ENCODE peak calls at places on chromosomes 5 and 9, in five cellular contexts. One of them, this sample, is unnamed.

GRCh38 chr9:85715587-85715986 is 26.2 kb downstream of the AGTPBP1 start:
- DNase-seq in aorta: no peak
- DNase-seq in H1: no peak
- DNase-seq in ascending aorta: no peak
- DNase-seq in fibroblast of pulmonary artery: no peak
- DNase-seq in this sample: no peak

GRCh38 chr9:74498616-74499095 is 1.5 kb downstream of the RORB start:
- DNase-seq in fibroblast of pulmonary artery: no peak
- DNase-seq in aorta: no peak
- DNase-seq in ascending aorta: no peak
- DNase-seq in H1: no peak
- DNase-seq in this sample: no peak

GRCh38 chr9:98806394-98807069 is 938 bp upstream of the GALNT12 start:
- DNase-seq in aorta: peak; percentile 56
- DNase-seq in H1: no peak
- DNase-seq in fibroblast of pulmonary artery: no peak
- DNase-seq in ascending aorta: no peak
- DNase-seq in this sample: no peak

GRCh38 chr5:31736127-31736526 is 97.2 kb downstream of the PDZD2 start:
- DNase-seq in fibroblast of pulmonary artery: no peak
- DNase-seq in ascending aorta: no peak
- DNase-seq in H1: no peak
- DNase-seq in aorta: no peak
- DNase-seq in this sample: no peak

GRCh38 chr5:89187883-89188465 is 305.0 kb upstream of the MEF2C start:
- DNase-seq in aorta: no peak
- DNase-seq in fibroblast of pulmonary artery: no peak
- DNase-seq in H1: no peak
- DNase-seq in ascending aorta: no peak
- DNase-seq in this sample: no peak

GRCh38 chr5:149240354-149240998 is 31.2 kb upstream of the AFAP1L1 start:
- DNase-seq in ascending aorta: no peak
- DNase-seq in fibroblast of pulmonary artery: no peak
- DNase-seq in aorta: peak; percentile 77
- DNase-seq in H1: no peak
- DNase-seq in this sample: no peak

GRCh38 chr9:93436655-93437407 is 14.7 kb upstream of the FAM120A start:
- DNase-seq in H1: no peak
- DNase-seq in ascending aorta: no peak
- DNase-seq in fibroblast of pulmonary artery: no peak
- DNase-seq in aorta: no peak
- DNase-seq in this sample: no peak

GRCh38 chr5:88743231-88743879 is 139.6 kb downstream of the MEF2C start:
- DNase-seq in ascending aorta: no peak
- DNase-seq in fibroblast of pulmonary artery: peak; percentile 30
- DNase-seq in H1: no peak
- DNase-seq in aorta: no peak
- DNase-seq in this sample: no peak

GRCh38 chr5:159951387-159951786 is 35.1 kb downstream of the ADRA1B start:
- DNase-seq in aorta: no peak
- DNase-seq in ascending aorta: no peak
- DNase-seq in fibroblast of pulmonary artery: no peak
- DNase-seq in H1: no peak
- DNase-seq in this sample: no peak

DNA sequence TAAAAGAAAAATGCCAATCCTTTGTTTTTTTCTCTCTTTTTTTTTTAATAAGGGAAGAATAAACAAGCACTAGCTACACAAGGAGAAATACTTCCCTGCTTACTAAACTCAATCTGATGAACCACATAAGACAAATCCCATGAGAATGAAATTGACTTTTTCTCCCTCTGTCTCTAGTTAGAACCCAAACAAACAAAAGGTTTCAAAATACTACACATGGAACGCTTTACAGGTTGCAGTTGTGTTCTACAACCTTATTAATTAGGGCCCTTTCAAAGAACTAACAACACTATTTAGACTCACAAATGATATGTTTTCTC is 124.5 kb downstream of the PDE4D start:
- DNase-seq in aorta: no peak
- DNase-seq in fibroblast of pulmonary artery: peak; percentile 42
- DNase-seq in ascending aorta: no peak
- DNase-seq in H1: no peak
- DNase-seq in this sample: no peak
- H3K4me3 ChIP-seq in aorta: peak overlapping the region; percentile 34
- H3K4me3 ChIP-seq in fibroblast of pulmonary artery: peak overlapping the region; percentile 76
- H3K4me3 ChIP-seq in ascending aorta: peak overlapping the region; percentile 62
- H3K4me3 ChIP-seq in H1: peak overlapping the region; percentile 62
- H3K4me3 ChIP-seq in this sample: peak overlapping the region; percentile 37

GRCh38 chr5:111681791-111682190 is 75.2 kb downstream of the NREP start:
- DNase-seq in ascending aorta: no peak
- DNase-seq in fibroblast of pulmonary artery: peak; percentile 45
- DNase-seq in aorta: no peak
- DNase-seq in H1: no peak
- DNase-seq in this sample: no peak
- H3K4me3 ChIP-seq in ascending aorta: peak overlapping the region; percentile 48
- H3K4me3 ChIP-seq in fibroblast of pulmonary artery: no peak overlapping the region
- H3K4me3 ChIP-seq in aorta: no peak overlapping the region
- H3K4me3 ChIP-seq in H1: no peak overlapping the region
- H3K4me3 ChIP-seq in this sample: no peak overlapping the region

DNA sequence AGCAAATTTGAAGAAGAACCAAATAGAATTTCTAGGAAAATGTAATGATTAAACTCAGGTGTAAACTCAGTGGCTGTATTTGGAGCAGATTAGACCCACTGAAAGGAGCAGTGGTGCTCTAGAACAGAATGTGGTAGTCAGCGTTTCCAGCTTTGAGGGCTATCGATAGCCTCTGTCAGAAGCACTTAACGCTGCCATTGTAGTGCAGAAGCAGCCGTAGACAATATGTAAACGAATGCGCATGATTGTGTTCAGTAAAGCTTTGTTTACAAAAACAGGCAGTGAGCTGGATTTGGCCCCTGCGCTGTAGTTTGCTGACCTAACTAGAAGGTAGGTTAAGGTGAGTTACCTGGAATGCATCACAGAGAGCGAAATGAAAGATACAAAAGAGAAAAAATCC is 72.0 kb downstream of the FAM78A start:
- DNase-seq in H1: no peak
- DNase-seq in ascending aorta: no peak
- DNase-seq in aorta: no peak
- DNase-seq in fibroblast of pulmonary artery: no peak
- DNase-seq in this sample: no peak
- H3K4me3 ChIP-seq in H1: peak overlapping the region; percentile 18
- H3K4me3 ChIP-seq in ascending aorta: no peak overlapping the region
- H3K4me3 ChIP-seq in aorta: no peak overlapping the region
- H3K4me3 ChIP-seq in fibroblast of pulmonary artery: no peak overlapping the region
- H3K4me3 ChIP-seq in this sample: no peak overlapping the region

GRCh38 chr9:136189394-136190236 is 15.3 kb downstream of the LHX3 start:
- DNase-seq in H1: no peak
- DNase-seq in ascending aorta: no peak
- DNase-seq in fibroblast of pulmonary artery: no peak
- DNase-seq in aorta: no peak
- DNase-seq in this sample: no peak
- H3K4me3 ChIP-seq in H1: no peak overlapping the region
- H3K4me3 ChIP-seq in ascending aorta: no peak overlapping the region
- H3K4me3 ChIP-seq in fibroblast of pulmonary artery: no peak overlapping the region
- H3K4me3 ChIP-seq in aorta: no peak overlapping the region
- H3K4me3 ChIP-seq in this sample: no peak overlapping the region

GRCh38 chr9:14312721-14313377 is 1.1 kb downstream of the NFIB start:
- DNase-seq in aorta: no peak
- DNase-seq in H1: no peak
- DNase-seq in ascending aorta: no peak
- DNase-seq in fibroblast of pulmonary artery: no peak
- DNase-seq in this sample: no peak

GRCh38 chr9:14314929-14315753 is 1.2 kb upstream of the NFIB start:
- DNase-seq in fibroblast of pulmonary artery: peak; percentile 92
- DNase-seq in ascending aorta: no peak
- DNase-seq in aorta: peak; percentile 95
- DNase-seq in H1: no peak
- DNase-seq in this sample: peak; percentile 87

GRCh38 chr9:14314424-14314928 is 535 bp upstream of the NFIB start:
- DNase-seq in aorta: peak; percentile 83
- DNase-seq in fibroblast of pulmonary artery: peak; percentile 96
- DNase-seq in H1: no peak
- DNase-seq in ascending aorta: no peak
- DNase-seq in this sample: peak; percentile 62

GRCh38 chr9:14313378-14313940 is 482 bp downstream of the NFIB start:
- DNase-seq in H1: no peak
- DNase-seq in aorta: peak; percentile 49
- DNase-seq in ascending aorta: no peak
- DNase-seq in fibroblast of pulmonary artery: no peak
- DNase-seq in this sample: no peak

GRCh38 chr9:14313951-14314423 is at the start of gene NFIB:
- DNase-seq in H1: no peak
- DNase-seq in aorta: peak; percentile 65
- DNase-seq in ascending aorta: no peak
- DNase-seq in fibroblast of pulmonary artery: peak; percentile 71
- DNase-seq in this sample: peak; percentile 15
- H3K4me3 ChIP-seq in H1: peak within 1 kb of the TSS; percentile 85
- H3K4me3 ChIP-seq in aorta: peak within 1 kb of the TSS; percentile 92
- H3K4me3 ChIP-seq in ascending aorta: peak within 1 kb of the TSS; percentile 95
- H3K4me3 ChIP-seq in fibroblast of pulmonary artery: peak within 1 kb of the TSS; percentile 99
- H3K4me3 ChIP-seq in this sample: peak within 1 kb of the TSS; percentile 96

DNA sequence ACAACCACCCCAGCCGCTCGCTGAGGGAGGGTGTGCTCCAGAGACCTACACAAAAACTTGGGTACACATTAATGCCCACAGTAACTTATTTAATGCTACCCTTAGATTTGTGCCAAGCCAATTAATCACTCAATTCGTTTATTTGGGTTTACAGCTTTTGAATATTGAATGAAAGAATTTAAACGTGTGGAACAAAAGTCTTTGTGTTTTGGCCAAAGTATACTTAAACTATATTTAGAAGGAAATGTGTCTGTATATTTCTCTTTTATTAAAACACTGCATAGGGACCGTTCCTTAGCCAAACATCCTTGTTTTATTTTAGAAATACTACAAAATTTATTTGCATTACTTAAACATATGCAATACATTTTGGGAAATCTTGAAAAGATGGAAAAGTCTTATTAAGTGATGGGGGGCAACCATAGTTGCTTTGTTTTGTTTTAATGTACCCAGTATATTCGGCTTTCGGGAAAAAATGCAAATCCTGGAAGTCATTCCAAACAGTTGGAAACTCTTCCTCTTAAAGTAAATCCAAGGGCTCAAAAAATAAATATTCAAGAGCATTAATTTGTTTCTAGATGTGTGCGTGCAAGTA is 11.8 kb downstream of the ZNF608 start:
- DNase-seq in ascending aorta: no peak
- DNase-seq in fibroblast of pulmonary artery: no peak
- DNase-seq in H1: no peak
- DNase-seq in aorta: no peak
- DNase-seq in this sample: no peak
- H3K4me3 ChIP-seq in ascending aorta: peak overlapping the region; percentile 51
- H3K4me3 ChIP-seq in fibroblast of pulmonary artery: peak overlapping the region; percentile 34
- H3K4me3 ChIP-seq in H1: peak overlapping the region; percentile 40
- H3K4me3 ChIP-seq in aorta: peak overlapping the region; percentile 14
- H3K4me3 ChIP-seq in this sample: peak overlapping the region; percentile 52

DNA sequence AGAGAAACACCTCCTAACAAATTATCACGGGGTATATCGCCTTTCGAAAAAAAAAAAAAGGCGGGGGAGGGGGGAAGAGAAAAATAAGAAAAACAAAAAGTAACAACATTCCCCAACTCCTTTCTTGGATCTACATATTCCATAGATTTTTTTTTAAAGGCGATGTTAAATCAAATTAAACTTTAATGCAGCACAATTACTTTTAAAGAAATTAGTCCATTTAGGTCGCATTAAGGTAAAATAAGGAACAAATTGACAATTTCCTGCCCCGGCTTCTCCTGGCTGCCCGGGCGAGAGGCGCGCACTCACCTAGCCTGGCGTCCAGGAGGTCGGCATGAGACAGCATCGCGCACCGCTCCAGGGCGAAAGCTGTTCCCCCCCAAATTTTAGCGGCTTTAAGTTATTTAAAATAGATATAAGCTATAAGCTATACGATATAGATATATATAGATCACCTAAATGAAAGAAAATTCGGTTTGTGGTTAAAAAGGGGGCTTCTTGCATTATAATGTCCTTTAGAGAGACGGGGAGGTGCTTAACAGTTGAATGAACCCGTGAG is at the start of gene OTP:
- DNase-seq in fibroblast of pulmonary artery: no peak
- DNase-seq in ascending aorta: no peak
- DNase-seq in H1: no peak
- DNase-seq in aorta: no peak
- DNase-seq in this sample: no peak
- H3K4me3 ChIP-seq in fibroblast of pulmonary artery: no peak within 1 kb of the TSS
- H3K4me3 ChIP-seq in ascending aorta: peak within 1 kb of the TSS; percentile 12
- H3K4me3 ChIP-seq in H1: peak within 1 kb of the TSS; percentile 52
- H3K4me3 ChIP-seq in aorta: no peak within 1 kb of the TSS
- H3K4me3 ChIP-seq in this sample: no peak within 1 kb of the TSS